ENCODE peak calls at places on chromosome 5, in nine cellular contexts. K, H, I, Y, J, Z, R, X and B are unnamed samples.

GRCh38 chr5:125083932-125084331 is 337.5 kb upstream of the ZNF608 start:
- DNase-seq in I (no peak), K (peak; percentile 86), H (no peak), R (no peak), X (no peak), Z (no peak), Y (no peak), J (peak; percentile 81), B (no peak)

GRCh38 chr5:60161340-60161934 is 267.9 kb upstream of the PDE4D start:
- DNase-seq in K (peak; percentile 39), Y (no peak), Z (no peak), X (no peak), H (no peak), J (peak; percentile 48), I (no peak), R (peak; percentile 23), B (no peak)

GRCh38 chr5:131305906-131306305 is 42.1 kb downstream of the CDC42SE2 start:
- DNase-seq in K (peak; percentile 77), H (no peak), I (no peak), Z (no peak), X (no peak), J (peak; percentile 43), Y (no peak), R (no peak), B (no peak)

GRCh38 chr5:163565492-163565891 is 60.1 kb downstream of the MAT2B start:
- DNase-seq in R (no peak), X (no peak), H (no peak), K (no peak), J (peak; percentile 16), I (no peak), Y (no peak), Z (no peak), B (no peak)

GRCh38 chr5:11385901-11386293 is 518.3 kb downstream of the CTNND2 start:
- DNase-seq in K (no peak), J (no peak), Y (no peak), I (no peak), R (no peak), X (no peak), H (no peak), Z (no peak), B (peak; percentile 44)

GRCh38 chr5:78577051-78577807 is 71.3 kb downstream of the LHFPL2 start:
- DNase-seq in R (no peak), X (no peak), K (no peak), I (no peak), J (peak; percentile 49), Z (no peak), Y (no peak), H (no peak), B (no peak)

GRCh38 chr5:97062046-97062445 is 80.4 kb downstream of the LIX1 start:
- DNase-seq in I (no peak), Y (no peak), K (no peak), R (no peak), H (no peak), J (no peak), X (no peak), Z (no peak), B (peak; percentile 37)

GRCh38 chr5:90161399-90161798 is 248.2 kb downstream of the CETN3 start:
- DNase-seq in R (peak; percentile 17), Y (no peak), J (peak; percentile 95), H (no peak), Z (peak; percentile 34), I (no peak), K (peak; percentile 40), X (no peak), B (no peak)

GRCh38 chr5:119355636-119356383 is at the start of gene TNFAIP8:
- DNase-seq in H (peak; percentile 53), J (peak; percentile 59), Z (no peak), Y (no peak), R (peak; percentile 49), K (peak; percentile 69), I (peak; percentile 46), X (no peak), B (peak; percentile 80)

GRCh38 chr5:96961053-96961452 is 25.2 kb downstream of the LNPEP start:
- DNase-seq in R (no peak), Y (no peak), X (no peak), H (no peak), J (no peak), Z (no peak), I (no peak), K (no peak), B (no peak)

GRCh38 chr5:88952344-88952743 is 69.4 kb upstream of the MEF2C start:
- DNase-seq in Z (no peak), X (no peak), J (peak; percentile 26), R (no peak), I (no peak), K (peak; percentile 21), H (no peak), Y (no peak), B (no peak)

GRCh38 chr5:152584103-152584502 is 179.0 kb upstream of the NMUR2 start:
- DNase-seq in Z (no peak), J (no peak), Y (no peak), I (no peak), X (no peak), K (no peak), H (no peak), R (no peak), B (no peak)

GRCh38 chr5:20972419-20972925 is 984.5 kb upstream of the CDH18 start:
- DNase-seq in J (peak; percentile 67), Z (no peak), H (no peak), Y (no peak), R (peak; percentile 49), X (no peak), I (peak; percentile 7), K (peak; percentile 57), B (no peak)

GRCh38 chr5:159905496-159905895 is 10.8 kb upstream of the ADRA1B start:
- DNase-seq in R (peak; percentile 69), H (no peak), Y (no peak), I (no peak), X (peak; percentile 93), K (peak; percentile 99), Z (no peak), J (no peak), B (no peak)

GRCh38 chr5:66881475-66882161 is 285.4 kb downstream of the MAST4 start:
- DNase-seq in Y (no peak), Z (no peak), X (no peak), H (no peak), K (peak; percentile 28), I (no peak), J (peak; percentile 58), R (no peak), B (no peak)

GRCh38 chr5:166936351-166936750 is 1355.1 kb upstream of the WWC1 start:
- DNase-seq in J (no peak), Y (no peak), Z (no peak), R (no peak), X (no peak), I (no peak), H (no peak), K (no peak), B (no peak)

GRCh38 chr5:146645382-146645781 is 129.4 kb upstream of the GPR151 start:
- DNase-seq in R (no peak), J (no peak), I (no peak), Y (no peak), K (no peak), H (no peak), X (no peak), Z (no peak), B (no peak)

GRCh38 chr5:176639981-176640380 is 7.3 kb upstream of the TSPAN17 start:
- DNase-seq in I (no peak), R (no peak), J (peak; percentile 82), H (no peak), K (no peak), Y (no peak), X (no peak), Z (no peak), B (no peak)

GRCh38 chr5:122350496-122350895 is 38.5 kb downstream of the SNCAIP start:
- DNase-seq in X (no peak), J (no peak), H (no peak), K (no peak), Z (no peak), R (no peak), Y (no peak), I (no peak), B (no peak)

GRCh38 chr5:78492650-78493049 is 132.2 kb downstream of the SCAMP1 start:
- DNase-seq in Y (no peak), R (no peak), K (no peak), X (no peak), Z (no peak), J (no peak), H (peak; percentile 16), I (no peak), B (no peak)